ENCODE peak calls at places on chromosomes 5 and 9, in five cellular contexts. T is stimulated activated CD8-positive, alpha-beta memory T cell treated with anti-CD3 and anti-CD28 coated beads, Interleukin-12 subunit alpha, Interleukin-12 subunit beta, amount 100 ng/mL, for 4 hours; Y is foreskin fibroblast; M is T-helper 22 cell; H is stomach. V is an unnamed sample.

GRCh38 chr9:99590879-99591278 is 230.8 kb upstream of the NR4A3 start:
- DNase-seq in T (no peak), Y (no peak), M (no peak), H (no peak), V (no peak)

GRCh38 chr5:91188755-91189154 is 194.4 kb downstream of the ARRDC3 start:
- DNase-seq in T (no peak), Y (no peak), M (no peak), H (no peak), V (no peak)

GRCh38 chr9:24582363-24583126 is 36.8 kb upstream of the IZUMO3 start:
- DNase-seq in T (no peak), Y (no peak), M (no peak), H (no peak), V (no peak)

GRCh38 chr9:127172066-127172707 is 49.8 kb upstream of the ANGPTL2 start:
- DNase-seq in T (no peak), Y (no peak), M (no peak), H (no peak), V (no peak)

GRCh38 chr5:10831416-10831815 is 70.4 kb upstream of the DAP start:
- DNase-seq in T (no peak), Y (peak), M (no peak), H (no peak), V (no peak)

GRCh38 chr5:95959051-95959963 is 2.3 kb downstream of the ELL2 start:
- DNase-seq in T (no peak), Y (no peak), M (no peak), H (no peak), V (no peak)

GRCh38 chr9:72893437-72893836 is 59.4 kb downstream of the ALDH1A1 start:
- DNase-seq in T (no peak), Y (no peak), M (no peak), H (no peak), V (no peak)

GRCh38 chr5:9771079-9771478 is 140.9 kb upstream of the TAS2R1 start:
- DNase-seq in T (no peak), Y (no peak), M (no peak), H (no peak), V (no peak)

GRCh38 chr9:91503650-91504007 is 80.0 kb upstream of the NFIL3 start:
- DNase-seq in T (no peak), Y (no peak), M (no peak), H (no peak), V (no peak)

GRCh38 chr9:127741831-127742434 is 6.8 kb upstream of the TOR2A start:
- DNase-seq in T (no peak), Y (peak), M (no peak), H (peak), V (peak)

GRCh38 chr5:134603059-134603458 is 29.6 kb downstream of the SAR1B start:
- DNase-seq in T (no peak), Y (peak), M (no peak), H (no peak), V (no peak)

GRCh38 chr9:96476591-96476990 is 26.6 kb downstream of the HABP4 start:
- DNase-seq in T (no peak), Y (peak), M (no peak), H (no peak), V (no peak)

GRCh38 chr9:88747768-88748167 is 212.8 kb downstream of the NXNL2 start:
- DNase-seq in T (no peak), Y (peak), M (no peak), H (no peak), V (peak)

GRCh38 chr5:169893010-169893409 is 87.3 kb downstream of the INSYN2B start:
- DNase-seq in T (no peak), Y (no peak), M (no peak), H (no peak), V (no peak)

GRCh38 chr5:124819201-124819600 is 72.8 kb upstream of the ZNF608 start:
- DNase-seq in T (no peak), Y (peak), M (no peak), H (no peak), V (no peak)

GRCh38 chr9:127159949-127160610 is 37.6 kb upstream of the ANGPTL2 start:
- DNase-seq in T (no peak), Y (no peak), M (no peak), H (peak), V (no peak)

GRCh38 chr9:35035851-35036701 is 36.3 kb downstream of the VCP start:
- DNase-seq in T (no peak), Y (peak), M (no peak), H (peak), V (no peak)

GRCh38 chr5:135615581-135616260 is 36.9 kb upstream of the CXCL14 start:
- DNase-seq in T (no peak), Y (peak), M (no peak), H (no peak), V (no peak)